ENCODE peak calls at places on chromosomes 16 and 17, in five cellular contexts. G is tibial nerve, R is GM12865, H is fibroblast of mammary gland, B is GM23338. A is an unnamed sample.

GRCh38 chr16:84726670-84727467 is 27.1 kb downstream of the USP10 start:
- DNase-seq in G (peak; percentile 40), R (peak; percentile 75), H (no peak), B (peak; percentile 53), A (no peak)

GRCh38 chr17:37273419-37274051 is 102.2 kb upstream of the C17orf78 start:
- DNase-seq in G (no peak), R (no peak), H (peak; percentile 53), B (peak; percentile 8), A (no peak)

GRCh38 chr17:66976781-66977201 is 12.3 kb downstream of the CACNG4 start:
- DNase-seq in G (no peak), R (no peak), H (no peak), B (no peak), A (no peak)

GRCh38 chr16:3444032-3444388 is 530 bp downstream of the NAA60 start:
- DNase-seq in G (no peak), R (peak; percentile 51), H (peak; percentile 85), B (peak; percentile 62), A (peak; percentile 75)

GRCh38 chr17:16374129-16374528 is 6.8 kb upstream of the UBB start:
- DNase-seq in G (peak; percentile 56), R (no peak), H (peak; percentile 90), B (no peak), A (peak; percentile 67)

GRCh38 chr16:87963400-87963799 is 12.2 kb downstream of the BANP start:
- DNase-seq in G (no peak), R (no peak), H (peak; percentile 89), B (no peak), A (peak; percentile 89)

GRCh38 chr16:85316321-85316919 is 204.1 kb upstream of the CIBAR2 start:
- DNase-seq in G (no peak), R (peak; percentile 55), H (peak; percentile 56), B (peak; percentile 85), A (no peak)

GRCh38 chr16:84369938-84370627 is 1.7 kb downstream of the ATP2C2 start:
- DNase-seq in G (no peak), R (no peak), H (no peak), B (peak; percentile 28), A (no peak)

GRCh38 chr17:1713878-1714487 is 3.8 kb upstream of the TLCD2 start:
- DNase-seq in G (no peak), R (no peak), H (peak; percentile 44), B (peak; percentile 92), A (no peak)

GRCh38 chr16:65641693-65642289 is 519.9 kb upstream of the CDH11 start:
- DNase-seq in G (no peak), R (no peak), H (no peak), B (no peak), A (no peak)
- TF ChIP-seq CTCF in G (no peak), R (no peak), H (no peak), B (no peak), A (no peak)

DNA sequence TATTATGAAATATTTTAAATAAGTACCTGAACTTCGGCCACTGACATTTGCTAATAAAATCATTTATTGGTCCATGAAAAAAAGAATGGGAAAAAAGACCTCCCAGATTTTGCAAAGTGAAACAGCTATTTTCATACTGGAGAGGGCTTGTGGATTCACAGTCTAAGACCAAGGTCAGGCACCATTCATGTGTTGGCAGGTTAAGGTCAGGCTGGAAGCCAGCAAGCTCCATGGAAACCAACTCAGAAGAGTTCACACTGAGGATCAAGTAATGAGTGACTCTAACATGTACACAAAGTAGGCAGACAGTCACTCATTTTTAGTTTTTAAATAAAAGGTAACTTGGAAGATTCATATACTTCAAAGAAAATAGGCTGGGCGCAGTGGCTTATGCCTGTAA is 3.4 kb downstream of the DNAJA2 start:
- DNase-seq in G (no peak), R (no peak), H (peak; percentile 14), B (no peak), A (no peak)
- H3K4me3 ChIP-seq in G (no peak overlapping the region), R (no peak overlapping the region), H (no peak overlapping the region), B (no peak overlapping the region), A (no peak overlapping the region)

GRCh38 chr17:8121531-8122390 is 2.1 kb downstream of the HES7 start:
- DNase-seq in G (peak; percentile 22), R (peak; percentile 86), H (peak; percentile 58), B (peak; percentile 91), A (peak; percentile 47)
- TF ChIP-seq CTCF in G (peak; percentile 70), R (peak; percentile 77), H (no peak), B (peak; percentile 54), A (peak; percentile 46)

GRCh38 chr16:27326738-27327585 is 13.2 kb downstream of the IL4R start:
- DNase-seq in G (peak; percentile 85), R (peak; percentile 78), H (peak; percentile 97), B (peak; percentile 89), A (peak; percentile 93)
- H3K4me3 ChIP-seq in G (peak overlapping the region; percentile 17), R (no peak overlapping the region), H (no peak overlapping the region), B (peak overlapping the region; percentile 39), A (no peak overlapping the region)